ENCODE peak calls at places on chromosomes 5 and 9, in seven cellular contexts. P is psoas muscle, D is GM23248, N is pancreas, J is upper lobe of right lung, Q is body of pancreas, Y is OCI-LY7. I is an unnamed sample.

GRCh38 chr5:151068571-151069197 is 12.2 kb downstream of the TNIP1 start:
- DNase-seq in P (peak; percentile 34), D (peak; percentile 28), N (no peak), J (no peak), Q (no peak), Y (no peak), I (no peak)

GRCh38 chr9:114883709-114884108 is 46.7 kb downstream of the TNFSF8 start:
- DNase-seq in P (no peak), D (no peak), N (no peak), J (no peak), Q (no peak), Y (peak; percentile 55), I (no peak)

GRCh38 chr5:13034048-13034447 is 910.4 kb downstream of the DNAH5 start:
- DNase-seq in P (no peak), D (no peak), N (no peak), J (no peak), Q (no peak), Y (no peak), I (no peak)

GRCh38 chr5:146475906-146476305 is 28.8 kb downstream of the TCERG1 start:
- DNase-seq in P (no peak), D (no peak), N (no peak), J (no peak), Q (no peak), Y (no peak), I (no peak)

GRCh38 chr5:36041537-36041845 is 25.2 kb downstream of the UGT3A2 start:
- DNase-seq in P (no peak), D (no peak), N (no peak), J (no peak), Q (no peak), Y (no peak), I (no peak)

GRCh38 chr5:14122089-14122488 is 21.1 kb upstream of the TRIO start:
- DNase-seq in P (no peak), D (no peak), N (no peak), J (no peak), Q (no peak), Y (no peak), I (no peak)

GRCh38 chr5:137735531-137736284 is at the start of gene KLHL3:
- DNase-seq in P (no peak), D (peak; percentile 77), N (peak; percentile 31), J (peak; percentile 64), Q (peak; percentile 23), Y (peak; percentile 18), I (peak; percentile 31)

GRCh38 chr5:109388407-109388806 is 21.4 kb downstream of the PJA2 start:
- DNase-seq in P (no peak), D (peak; percentile 65), N (no peak), J (no peak), Q (no peak), Y (no peak), I (no peak)

GRCh38 chr9:35604578-35605335 is at the start of gene TESK1:
- DNase-seq in P (peak; percentile 80), D (peak; percentile 82), N (peak; percentile 77), J (peak; percentile 92), Q (peak; percentile 79), Y (peak; percentile 91), I (peak; percentile 55)

GRCh38 chr5:33711094-33711670 is 180.6 kb downstream of the ADAMTS12 start:
- DNase-seq in P (no peak), D (no peak), N (no peak), J (no peak), Q (no peak), Y (no peak), I (no peak)

GRCh38 chr5:140341591-140341990 is 4.8 kb downstream of the HBEGF start:
- DNase-seq in P (peak; percentile 58), D (peak; percentile 56), N (no peak), J (no peak), Q (no peak), Y (no peak), I (peak; percentile 75)

GRCh38 chr5:115816226-115817042 is at the start of gene CDO1:
- DNase-seq in P (peak; percentile 59), D (peak; percentile 76), N (peak; percentile 22), J (peak; percentile 65), Q (peak; percentile 37), Y (no peak), I (peak; percentile 28)

GRCh38 chr5:115815693-115816225 is 700 bp downstream of the CDO1 start:
- DNase-seq in P (peak; percentile 32), D (peak; percentile 32), N (no peak), J (peak; percentile 60), Q (no peak), Y (no peak), I (peak; percentile 38)

GRCh38 chr5:115813719-115814118 is 2.7 kb downstream of the CDO1 start:
- DNase-seq in P (no peak), D (no peak), N (no peak), J (no peak), Q (no peak), Y (no peak), I (no peak)

GRCh38 chr5:115812372-115812771 is 4.1 kb downstream of the CDO1 start:
- DNase-seq in P (no peak), D (no peak), N (no peak), J (no peak), Q (no peak), Y (no peak), I (no peak)

DNA sequence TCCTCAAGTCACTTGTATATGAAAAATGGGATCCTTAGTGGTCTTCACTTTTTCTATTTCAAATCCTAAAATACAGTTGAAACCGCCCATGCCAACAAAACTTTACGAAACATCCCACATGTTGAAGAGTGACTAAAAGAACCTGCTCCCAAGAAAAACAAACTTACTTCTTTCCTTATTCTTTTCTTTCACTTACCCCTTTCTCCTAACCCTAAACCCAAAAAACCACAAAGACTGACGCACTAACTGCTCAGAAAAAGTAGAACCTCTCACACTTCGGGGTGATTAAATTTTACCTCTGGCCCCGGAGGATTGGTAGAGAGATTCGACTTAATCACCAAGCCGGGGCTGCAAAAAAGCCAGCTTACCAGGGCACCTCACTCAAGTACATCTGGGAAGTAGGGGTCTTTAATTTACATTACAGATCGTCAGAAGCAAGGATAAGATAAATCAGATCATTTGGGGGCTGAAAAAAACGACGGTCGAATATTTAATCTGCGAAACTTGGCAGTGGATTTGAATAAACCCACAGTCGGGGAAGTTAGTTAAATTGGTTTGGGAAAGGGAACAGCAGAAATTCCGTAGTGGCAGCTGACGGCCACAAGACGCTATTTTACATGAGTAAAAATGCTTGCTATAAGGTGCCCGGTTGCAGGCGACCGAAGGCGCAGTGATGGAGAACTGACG is 1.3 kb downstream of the CDO1 start:
- DNase-seq in P (no peak), D (no peak), N (no peak), J (no peak), Q (no peak), Y (no peak), I (no peak)
- H3K4me3 ChIP-seq in P (peak overlapping the region; percentile 65), D (peak overlapping the region; percentile 76), N (peak overlapping the region; percentile 33), J (peak overlapping the region; percentile 54), Q (no peak overlapping the region), Y (no peak overlapping the region), I (peak overlapping the region; percentile 87)

GRCh38 chr5:73783823-73784222 is 157.8 kb downstream of the ARHGEF28 start:
- DNase-seq in P (no peak), D (peak; percentile 65), N (no peak), J (no peak), Q (no peak), Y (peak; percentile 2), I (no peak)

GRCh38 chr5:73780297-73781080 is 154.5 kb downstream of the ARHGEF28 start:
- DNase-seq in P (no peak), D (peak; percentile 38), N (no peak), J (no peak), Q (no peak), Y (no peak), I (no peak)

GRCh38 chr5:73789851-73790281 is 163.9 kb downstream of the ARHGEF28 start:
- DNase-seq in P (no peak), D (peak; percentile 42), N (no peak), J (no peak), Q (no peak), Y (no peak), I (no peak)

GRCh38 chr5:73791389-73791788 is 165.4 kb downstream of the ARHGEF28 start:
- DNase-seq in P (no peak), D (no peak), N (no peak), J (no peak), Q (no peak), Y (no peak), I (no peak)

GRCh38 chr5:73786043-73786831 is 160.2 kb downstream of the ARHGEF28 start:
- DNase-seq in P (no peak), D (no peak), N (no peak), J (no peak), Q (no peak), Y (no peak), I (no peak)
- H3K27ac ChIP-seq in P (no peak overlapping the region), D (no peak overlapping the region), N (no peak overlapping the region), J (no peak overlapping the region), Q (no peak overlapping the region), Y (no peak overlapping the region), I (no peak overlapping the region)

GRCh38 chr9:125758986-125759811 is 12.0 kb downstream of the PBX3 start:
- DNase-seq in P (no peak), D (peak; percentile 68), N (no peak), J (no peak), Q (no peak), Y (peak; percentile 12), I (no peak)

GRCh38 chr9:125757834-125758233 is 10.7 kb downstream of the PBX3 start:
- DNase-seq in P (no peak), D (no peak), N (no peak), J (no peak), Q (no peak), Y (no peak), I (no peak)

GRCh38 chr9:125760537-125760936 is 13.4 kb downstream of the PBX3 start:
- DNase-seq in P (no peak), D (no peak), N (no peak), J (no peak), Q (no peak), Y (no peak), I (no peak)

GRCh38 chr9:125761685-125762084 is 14.5 kb downstream of the PBX3 start:
- DNase-seq in P (no peak), D (no peak), N (no peak), J (no peak), Q (no peak), Y (no peak), I (no peak)

DNA sequence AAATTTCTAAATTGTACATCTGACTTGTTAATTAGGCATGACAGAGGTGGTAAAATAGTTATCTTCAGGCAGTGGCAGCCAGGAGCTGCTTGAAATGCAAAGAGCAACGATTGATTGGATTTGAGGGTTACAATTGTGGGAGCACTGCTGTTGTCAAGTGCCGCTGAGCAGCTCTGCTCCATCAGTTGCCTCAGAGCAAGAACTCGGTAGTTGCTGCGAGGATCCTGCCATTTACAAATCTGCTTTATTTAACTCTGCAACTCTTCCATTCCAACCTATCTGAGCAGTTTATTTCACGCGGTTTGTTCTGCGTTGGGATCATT is 12.6 kb downstream of the PBX3 start:
- DNase-seq in P (no peak), D (peak; percentile 62), N (no peak), J (no peak), Q (no peak), Y (no peak), I (no peak)
- H3K4me3 ChIP-seq in P (peak overlapping the region; percentile 20), D (peak overlapping the region; percentile 72), N (no peak overlapping the region), J (peak overlapping the region; percentile 22), Q (no peak overlapping the region), Y (no peak overlapping the region), I (peak overlapping the region; percentile 53)

DNA sequence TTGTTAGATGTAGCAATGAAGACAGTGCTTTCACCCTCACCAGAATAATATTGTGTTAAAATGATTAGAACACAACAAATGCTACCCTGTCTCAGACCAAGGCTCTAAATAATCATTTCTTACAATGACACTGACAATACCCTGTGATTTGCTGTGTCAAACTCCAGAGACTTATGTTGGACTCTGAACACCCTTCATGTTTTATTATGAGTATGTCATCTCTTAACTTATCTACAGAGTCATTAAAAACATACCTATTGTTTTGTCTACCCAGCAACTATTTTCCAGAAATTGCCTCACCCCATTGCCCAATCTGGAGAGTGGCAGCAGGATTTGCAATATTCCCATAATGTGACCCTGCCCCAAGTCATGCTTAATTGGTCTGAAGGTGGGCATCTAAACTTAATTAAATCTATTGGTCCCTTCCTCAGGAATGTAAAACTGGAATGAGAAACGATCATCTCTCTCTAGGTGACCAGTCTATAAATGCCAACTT is 23.0 kb upstream of the KIF2A start:
- DNase-seq in P (no peak), D (no peak), N (no peak), J (no peak), Q (no peak), Y (no peak), I (no peak)
- H3K27ac ChIP-seq in P (no peak overlapping the region), D (no peak overlapping the region), N (no peak overlapping the region), J (no peak overlapping the region), Q (no peak overlapping the region), Y (no peak overlapping the region), I (no peak overlapping the region)